ENCODE peak calls at places on chromosomes 5 and 9, in ten cellular contexts. S is KG1; P is H9; O is CD8-positive, alpha-beta T cell; N is CD4-positive, alpha-beta T cell; X is choroid plexus epithelial cell; R is left colon; D is right lobe of liver; C is astrocyte of the spinal cord; Y is GM12891. J is an unnamed sample.

GRCh38 chr9:137217276-137218211 is 4.5 kb downstream of the RNF208 start:
- DNase-seq in R (peak), O (no peak), N (no peak), D (no peak), X (no peak), P (peak), S (no peak), Y (no peak), C (no peak), J (peak)

GRCh38 chr5:132492386-132492785 is 1.8 kb upstream of the IRF1 start:
- DNase-seq in N (no peak), P (no peak), Y (no peak), R (no peak), S (no peak), O (no peak), C (no peak), X (no peak), D (no peak), J (no peak)

GRCh38 chr5:110977927-110978326 is 93.6 kb upstream of the TSLP start:
- DNase-seq in N (no peak), R (no peak), D (no peak), C (peak), X (peak), P (no peak), Y (no peak), O (no peak), S (no peak), J (no peak)

GRCh38 chr5:1666812-1667588 is 132.6 kb downstream of the MRPL36 start:
- DNase-seq in D (no peak), O (no peak), X (no peak), S (no peak), R (no peak), N (peak), Y (peak), P (peak), C (no peak), J (peak)

GRCh38 chr9:136328011-136328621 is 777 bp downstream of the GPSM1 start:
- DNase-seq in X (no peak), R (no peak), O (no peak), C (no peak), S (no peak), Y (no peak), D (no peak), N (no peak), P (no peak), J (no peak)

GRCh38 chr9:136368190-136368589 is 4.6 kb upstream of the DNLZ start:
- DNase-seq in P (no peak), N (no peak), R (no peak), X (no peak), O (no peak), C (no peak), Y (no peak), D (no peak), S (no peak), J (no peak)

GRCh38 chr9:33193818-33194217 is 26.7 kb upstream of the B4GALT1 start:
- DNase-seq in X (no peak), D (no peak), O (no peak), R (no peak), Y (no peak), C (no peak), N (no peak), S (no peak), P (no peak), J (no peak)

GRCh38 chr5:56066931-56067450 is 72.2 kb upstream of the IL6ST start:
- DNase-seq in Y (no peak), N (no peak), P (no peak), D (no peak), X (no peak), R (no peak), C (no peak), O (no peak), S (no peak), J (no peak)

GRCh38 chr9:38091310-38092199 is 22.5 kb upstream of the SHB start:
- DNase-seq in N (no peak), X (no peak), D (no peak), Y (no peak), P (no peak), S (no peak), C (no peak), O (no peak), R (no peak), J (no peak)

GRCh38 chr5:135549413-135549812 is 13.6 kb upstream of the NEUROG1 start:
- DNase-seq in P (no peak), S (no peak), N (no peak), Y (no peak), C (no peak), X (no peak), O (no peak), R (no peak), D (no peak), J (no peak)

GRCh38 chr5:124754206-124754927 is 7.9 kb upstream of the ZNF608 start:
- DNase-seq in R (no peak), S (no peak), C (no peak), Y (no peak), N (no peak), P (no peak), O (no peak), D (no peak), X (no peak), J (no peak)

GRCh38 chr9:88950341-88951141 is 40.7 kb upstream of the S1PR3 start:
- DNase-seq in C (peak), P (no peak), D (no peak), R (no peak), Y (no peak), S (no peak), N (no peak), O (no peak), X (peak), J (peak)

GRCh38 chr5:113166710-113167366 is 190.2 kb downstream of the DCP2 start:
- DNase-seq in S (no peak), C (peak), N (no peak), Y (no peak), O (no peak), D (no peak), P (no peak), R (no peak), X (peak), J (peak)

GRCh38 chr9:16341176-16341575 is 529.3 kb downstream of the BNC2 start:
- DNase-seq in O (no peak), D (no peak), N (no peak), X (peak), P (no peak), R (no peak), Y (no peak), S (no peak), C (peak), J (no peak)

GRCh38 chr5:50699737-50700136 is 33.3 kb downstream of the PARP8 start:
- DNase-seq in D (no peak), O (no peak), R (no peak), N (no peak), C (no peak), Y (no peak), P (no peak), S (no peak), X (peak), J (no peak)

GRCh38 chr9:107712390-107712789 is 222.8 kb upstream of the KLF4 start:
- DNase-seq in S (no peak), Y (no peak), O (no peak), X (peak), N (no peak), P (no peak), D (no peak), R (no peak), C (peak), J (no peak)

GRCh38 chr9:86073839-86074238 is 25.5 kb downstream of the GOLM1 start:
- DNase-seq in N (no peak), S (no peak), O (no peak), P (no peak), C (no peak), R (no peak), Y (no peak), X (no peak), D (no peak), J (no peak)

GRCh38 chr5:149326611-149327010 is 18.7 kb upstream of the GRPEL2 start:
- DNase-seq in D (no peak), P (no peak), S (no peak), X (no peak), R (no peak), Y (no peak), C (no peak), N (no peak), O (no peak), J (no peak)

GRCh38 chr9:134642385-134643181 is 980 bp downstream of the COL5A1 start:
- DNase-seq in O (no peak), D (no peak), C (peak), P (peak), R (peak), Y (no peak), S (no peak), N (no peak), X (peak), J (peak)

GRCh38 chr5:132386644-132387286 is 17.3 kb downstream of the SLC22A5 start:
- DNase-seq in S (no peak), Y (peak), P (peak), D (peak), N (peak), C (peak), R (peak), X (peak), O (peak), J (peak)

GRCh38 chr5:111733571-111733970 is 23.4 kb downstream of the NREP start:
- DNase-seq in C (no peak), R (no peak), X (no peak), N (no peak), O (no peak), D (no peak), P (no peak), Y (no peak), S (no peak), J (no peak)

GRCh38 chr5:131169810-131170539 is 769 bp upstream of the LYRM7 start:
- DNase-seq in D (no peak), X (no peak), R (no peak), P (no peak), N (no peak), Y (no peak), O (no peak), C (no peak), S (no peak), J (no peak)

GRCh38 chr9:17531642-17532254 is 47.1 kb upstream of the SH3GL2 start:
- DNase-seq in O (no peak), D (no peak), P (no peak), N (no peak), R (no peak), Y (peak), S (no peak), X (peak), C (peak), J (peak)

GRCh38 chr9:3181049-3181953 is 337.4 kb upstream of the PUM3 start:
- DNase-seq in D (peak), S (no peak), Y (peak), O (peak), R (peak), C (peak), P (peak), N (no peak), X (peak), J (peak)